ENCODE peak calls at places on chromosomes 2 and 18, in ten cellular contexts. One of them, this sample, is unnamed.
A peak's percentile ranks its signal among the peaks of the same experiment; 100 is the strongest.

GRCh38 chr2:71181316-71181715 is 45.6 kb downstream of the PAIP2B start:
- DNase-seq in activated effector memory CD4-positive, alpha-beta T cell treated with Interleukin-2 at 50 U/mL for 16 hours: no peak
- DNase-seq in activated B cell treated with CpG ODN at 0.5 μM for 24 hours: no peak
- DNase-seq in KBM-7: no peak
- DNase-seq in occipital lobe: no peak
- DNase-seq in posterior vena cava: no peak
- DNase-seq in amygdala: no peak
- DNase-seq in astrocyte of the spinal cord: no peak
- DNase-seq in activated CD4-positive, CD25-positive, alpha-beta regulatory T cell treated with anti-CD3 and anti-CD28 coated beads, Interleukin-2, amount 50 U/mL, for 72 hours: no peak
- DNase-seq in effector memory CD4-positive, alpha-beta T cell: no peak
- DNase-seq in this sample: no peak

GRCh38 chr2:37771600-37772088 is 100.2 kb upstream of the CDC42EP3 start:
- DNase-seq in activated effector memory CD4-positive, alpha-beta T cell treated with Interleukin-2 at 50 U/mL for 16 hours: no peak
- DNase-seq in activated B cell treated with CpG ODN at 0.5 μM for 24 hours: no peak
- DNase-seq in KBM-7: no peak
- DNase-seq in occipital lobe: peak; percentile 10
- DNase-seq in posterior vena cava: no peak
- DNase-seq in amygdala: peak; percentile 1
- DNase-seq in astrocyte of the spinal cord: peak; percentile 38
- DNase-seq in activated CD4-positive, CD25-positive, alpha-beta regulatory T cell treated with anti-CD3 and anti-CD28 coated beads, Interleukin-2, amount 50 U/mL, for 72 hours: no peak
- DNase-seq in effector memory CD4-positive, alpha-beta T cell: no peak
- DNase-seq in this sample: no peak

GRCh38 chr2:37775908-37776250 is 104.4 kb upstream of the CDC42EP3 start:
- DNase-seq in activated effector memory CD4-positive, alpha-beta T cell treated with Interleukin-2 at 50 U/mL for 16 hours: no peak
- DNase-seq in activated B cell treated with CpG ODN at 0.5 μM for 24 hours: no peak
- DNase-seq in KBM-7: no peak
- DNase-seq in occipital lobe: peak; percentile 9
- DNase-seq in posterior vena cava: no peak
- DNase-seq in amygdala: peak; percentile 4
- DNase-seq in astrocyte of the spinal cord: peak; percentile 74
- DNase-seq in activated CD4-positive, CD25-positive, alpha-beta regulatory T cell treated with anti-CD3 and anti-CD28 coated beads, Interleukin-2, amount 50 U/mL, for 72 hours: no peak
- DNase-seq in effector memory CD4-positive, alpha-beta T cell: no peak
- DNase-seq in this sample: no peak

GRCh38 chr2:97745474-97746172 is 32.2 kb downstream of the ZAP70 start:
- DNase-seq in activated effector memory CD4-positive, alpha-beta T cell treated with Interleukin-2 at 50 U/mL for 16 hours: peak; percentile 27
- DNase-seq in activated B cell treated with CpG ODN at 0.5 μM for 24 hours: no peak
- DNase-seq in KBM-7: no peak
- DNase-seq in occipital lobe: no peak
- DNase-seq in posterior vena cava: peak; percentile 28
- DNase-seq in amygdala: no peak
- DNase-seq in astrocyte of the spinal cord: no peak
- DNase-seq in activated CD4-positive, CD25-positive, alpha-beta regulatory T cell treated with anti-CD3 and anti-CD28 coated beads, Interleukin-2, amount 50 U/mL, for 72 hours: no peak
- DNase-seq in effector memory CD4-positive, alpha-beta T cell: no peak
- DNase-seq in this sample: peak; percentile 62

GRCh38 chr2:120771111-120771555 is 35.5 kb downstream of the GLI2 start:
- DNase-seq in activated effector memory CD4-positive, alpha-beta T cell treated with Interleukin-2 at 50 U/mL for 16 hours: no peak
- DNase-seq in activated B cell treated with CpG ODN at 0.5 μM for 24 hours: no peak
- DNase-seq in KBM-7: no peak
- DNase-seq in occipital lobe: no peak
- DNase-seq in posterior vena cava: peak; percentile 84
- DNase-seq in amygdala: no peak
- DNase-seq in astrocyte of the spinal cord: no peak
- DNase-seq in activated CD4-positive, CD25-positive, alpha-beta regulatory T cell treated with anti-CD3 and anti-CD28 coated beads, Interleukin-2, amount 50 U/mL, for 72 hours: no peak
- DNase-seq in effector memory CD4-positive, alpha-beta T cell: no peak
- DNase-seq in this sample: no peak

GRCh38 chr2:203328735-203329549 is 748 bp downstream of the ABI2 start:
- DNase-seq in activated effector memory CD4-positive, alpha-beta T cell treated with Interleukin-2 at 50 U/mL for 16 hours: no peak
- DNase-seq in activated B cell treated with CpG ODN at 0.5 μM for 24 hours: peak; percentile 46
- DNase-seq in KBM-7: peak; percentile 53
- DNase-seq in occipital lobe: peak; percentile 25
- DNase-seq in posterior vena cava: no peak
- DNase-seq in amygdala: peak; percentile 38
- DNase-seq in astrocyte of the spinal cord: peak; percentile 33
- DNase-seq in activated CD4-positive, CD25-positive, alpha-beta regulatory T cell treated with anti-CD3 and anti-CD28 coated beads, Interleukin-2, amount 50 U/mL, for 72 hours: peak; percentile 69
- DNase-seq in effector memory CD4-positive, alpha-beta T cell: no peak
- DNase-seq in this sample: peak; percentile 32

GRCh38 chr2:43102366-43103092 is 123.9 kb downstream of the ZFP36L2 start:
- DNase-seq in activated effector memory CD4-positive, alpha-beta T cell treated with Interleukin-2 at 50 U/mL for 16 hours: no peak
- DNase-seq in activated B cell treated with CpG ODN at 0.5 μM for 24 hours: no peak
- DNase-seq in KBM-7: no peak
- DNase-seq in occipital lobe: no peak
- DNase-seq in posterior vena cava: peak; percentile 90
- DNase-seq in amygdala: peak; percentile 58
- DNase-seq in astrocyte of the spinal cord: no peak
- DNase-seq in activated CD4-positive, CD25-positive, alpha-beta regulatory T cell treated with anti-CD3 and anti-CD28 coated beads, Interleukin-2, amount 50 U/mL, for 72 hours: no peak
- DNase-seq in effector memory CD4-positive, alpha-beta T cell: no peak
- DNase-seq in this sample: no peak

GRCh38 chr18:76620326-76620813 is 125.3 kb upstream of the ZNF516 start:
- DNase-seq in activated effector memory CD4-positive, alpha-beta T cell treated with Interleukin-2 at 50 U/mL for 16 hours: no peak
- DNase-seq in activated B cell treated with CpG ODN at 0.5 μM for 24 hours: peak; percentile 27
- DNase-seq in KBM-7: peak; percentile 94
- DNase-seq in occipital lobe: peak; percentile 38
- DNase-seq in posterior vena cava: peak; percentile 92
- DNase-seq in amygdala: peak; percentile 68
- DNase-seq in astrocyte of the spinal cord: peak; percentile 70
- DNase-seq in activated CD4-positive, CD25-positive, alpha-beta regulatory T cell treated with anti-CD3 and anti-CD28 coated beads, Interleukin-2, amount 50 U/mL, for 72 hours: no peak
- DNase-seq in effector memory CD4-positive, alpha-beta T cell: no peak
- DNase-seq in this sample: peak; percentile 27

GRCh38 chr18:22167471-22168151 is 1.8 kb upstream of the GATA6 start:
- DNase-seq in activated effector memory CD4-positive, alpha-beta T cell treated with Interleukin-2 at 50 U/mL for 16 hours: no peak
- DNase-seq in activated B cell treated with CpG ODN at 0.5 μM for 24 hours: no peak
- DNase-seq in KBM-7: no peak
- DNase-seq in occipital lobe: no peak
- DNase-seq in posterior vena cava: no peak
- DNase-seq in amygdala: no peak
- DNase-seq in astrocyte of the spinal cord: peak; percentile 71
- DNase-seq in activated CD4-positive, CD25-positive, alpha-beta regulatory T cell treated with anti-CD3 and anti-CD28 coated beads, Interleukin-2, amount 50 U/mL, for 72 hours: no peak
- DNase-seq in effector memory CD4-positive, alpha-beta T cell: no peak
- DNase-seq in this sample: no peak

GRCh38 chr2:234981197-234982095 is 29.6 kb downstream of the SH3BP4 start:
- DNase-seq in activated effector memory CD4-positive, alpha-beta T cell treated with Interleukin-2 at 50 U/mL for 16 hours: no peak
- DNase-seq in activated B cell treated with CpG ODN at 0.5 μM for 24 hours: no peak
- DNase-seq in KBM-7: peak; percentile 29
- DNase-seq in occipital lobe: no peak
- DNase-seq in posterior vena cava: peak; percentile 91
- DNase-seq in amygdala: no peak
- DNase-seq in astrocyte of the spinal cord: peak; percentile 99
- DNase-seq in activated CD4-positive, CD25-positive, alpha-beta regulatory T cell treated with anti-CD3 and anti-CD28 coated beads, Interleukin-2, amount 50 U/mL, for 72 hours: no peak
- DNase-seq in effector memory CD4-positive, alpha-beta T cell: no peak
- DNase-seq in this sample: no peak

GRCh38 chr2:213316001-213316735 is 31.9 kb downstream of the SPAG16 start:
- DNase-seq in activated effector memory CD4-positive, alpha-beta T cell treated with Interleukin-2 at 50 U/mL for 16 hours: no peak
- DNase-seq in activated B cell treated with CpG ODN at 0.5 μM for 24 hours: no peak
- DNase-seq in KBM-7: no peak
- DNase-seq in occipital lobe: no peak
- DNase-seq in posterior vena cava: no peak
- DNase-seq in amygdala: no peak
- DNase-seq in astrocyte of the spinal cord: peak; percentile 86
- DNase-seq in activated CD4-positive, CD25-positive, alpha-beta regulatory T cell treated with anti-CD3 and anti-CD28 coated beads, Interleukin-2, amount 50 U/mL, for 72 hours: no peak
- DNase-seq in effector memory CD4-positive, alpha-beta T cell: no peak
- DNase-seq in this sample: no peak

GRCh38 chr18:45957100-45957499 is 10.0 kb downstream of the EPG5 start:
- DNase-seq in activated effector memory CD4-positive, alpha-beta T cell treated with Interleukin-2 at 50 U/mL for 16 hours: no peak
- DNase-seq in activated B cell treated with CpG ODN at 0.5 μM for 24 hours: no peak
- DNase-seq in KBM-7: no peak
- DNase-seq in occipital lobe: no peak
- DNase-seq in posterior vena cava: no peak
- DNase-seq in amygdala: no peak
- DNase-seq in astrocyte of the spinal cord: peak; percentile 77
- DNase-seq in activated CD4-positive, CD25-positive, alpha-beta regulatory T cell treated with anti-CD3 and anti-CD28 coated beads, Interleukin-2, amount 50 U/mL, for 72 hours: no peak
- DNase-seq in effector memory CD4-positive, alpha-beta T cell: no peak
- DNase-seq in this sample: no peak

GRCh38 chr2:230949966-230950832 is 25.2 kb upstream of the GPR55 start:
- DNase-seq in activated effector memory CD4-positive, alpha-beta T cell treated with Interleukin-2 at 50 U/mL for 16 hours: no peak
- DNase-seq in activated B cell treated with CpG ODN at 0.5 μM for 24 hours: no peak
- DNase-seq in KBM-7: no peak
- DNase-seq in occipital lobe: no peak
- DNase-seq in posterior vena cava: no peak
- DNase-seq in amygdala: no peak
- DNase-seq in astrocyte of the spinal cord: no peak
- DNase-seq in activated CD4-positive, CD25-positive, alpha-beta regulatory T cell treated with anti-CD3 and anti-CD28 coated beads, Interleukin-2, amount 50 U/mL, for 72 hours: no peak
- DNase-seq in effector memory CD4-positive, alpha-beta T cell: no peak
- DNase-seq in this sample: no peak

GRCh38 chr18:63317982-63318881 is 1.3 kb downstream of the BCL2 start:
- DNase-seq in activated effector memory CD4-positive, alpha-beta T cell treated with Interleukin-2 at 50 U/mL for 16 hours: peak; percentile 76
- DNase-seq in activated B cell treated with CpG ODN at 0.5 μM for 24 hours: peak; percentile 72
- DNase-seq in KBM-7: peak; percentile 90
- DNase-seq in occipital lobe: peak; percentile 33
- DNase-seq in posterior vena cava: peak; percentile 91
- DNase-seq in amygdala: peak; percentile 71
- DNase-seq in astrocyte of the spinal cord: no peak
- DNase-seq in activated CD4-positive, CD25-positive, alpha-beta regulatory T cell treated with anti-CD3 and anti-CD28 coated beads, Interleukin-2, amount 50 U/mL, for 72 hours: peak; percentile 81
- DNase-seq in effector memory CD4-positive, alpha-beta T cell: peak; percentile 73
- DNase-seq in this sample: peak; percentile 66

GRCh38 chr18:2927745-2928144 is 80.9 kb downstream of the EMILIN2 start:
- DNase-seq in activated effector memory CD4-positive, alpha-beta T cell treated with Interleukin-2 at 50 U/mL for 16 hours: no peak
- DNase-seq in activated B cell treated with CpG ODN at 0.5 μM for 24 hours: no peak
- DNase-seq in KBM-7: no peak
- DNase-seq in occipital lobe: no peak
- DNase-seq in posterior vena cava: no peak
- DNase-seq in amygdala: no peak
- DNase-seq in astrocyte of the spinal cord: no peak
- DNase-seq in activated CD4-positive, CD25-positive, alpha-beta regulatory T cell treated with anti-CD3 and anti-CD28 coated beads, Interleukin-2, amount 50 U/mL, for 72 hours: no peak
- DNase-seq in effector memory CD4-positive, alpha-beta T cell: no peak
- DNase-seq in this sample: no peak

GRCh38 chr2:35228584-35228983 is 1127.0 kb upstream of the CRIM1 start:
- DNase-seq in activated effector memory CD4-positive, alpha-beta T cell treated with Interleukin-2 at 50 U/mL for 16 hours: no peak
- DNase-seq in activated B cell treated with CpG ODN at 0.5 μM for 24 hours: no peak
- DNase-seq in KBM-7: no peak
- DNase-seq in occipital lobe: no peak
- DNase-seq in posterior vena cava: no peak
- DNase-seq in amygdala: no peak
- DNase-seq in astrocyte of the spinal cord: no peak
- DNase-seq in activated CD4-positive, CD25-positive, alpha-beta regulatory T cell treated with anti-CD3 and anti-CD28 coated beads, Interleukin-2, amount 50 U/mL, for 72 hours: no peak
- DNase-seq in effector memory CD4-positive, alpha-beta T cell: no peak
- DNase-seq in this sample: no peak

GRCh38 chr2:20457661-20458630 is 11.1 kb downstream of the RHOB start:
- DNase-seq in activated effector memory CD4-positive, alpha-beta T cell treated with Interleukin-2 at 50 U/mL for 16 hours: no peak
- DNase-seq in activated B cell treated with CpG ODN at 0.5 μM for 24 hours: no peak
- DNase-seq in KBM-7: no peak
- DNase-seq in occipital lobe: no peak
- DNase-seq in posterior vena cava: no peak
- DNase-seq in amygdala: no peak
- DNase-seq in astrocyte of the spinal cord: no peak
- DNase-seq in activated CD4-positive, CD25-positive, alpha-beta regulatory T cell treated with anti-CD3 and anti-CD28 coated beads, Interleukin-2, amount 50 U/mL, for 72 hours: no peak
- DNase-seq in effector memory CD4-positive, alpha-beta T cell: no peak
- DNase-seq in this sample: no peak

GRCh38 chr18:75154259-75154658 is 54.7 kb downstream of the PTGR3 start:
- DNase-seq in activated effector memory CD4-positive, alpha-beta T cell treated with Interleukin-2 at 50 U/mL for 16 hours: no peak
- DNase-seq in activated B cell treated with CpG ODN at 0.5 μM for 24 hours: no peak
- DNase-seq in KBM-7: no peak
- DNase-seq in occipital lobe: no peak
- DNase-seq in posterior vena cava: peak; percentile 41
- DNase-seq in amygdala: no peak
- DNase-seq in astrocyte of the spinal cord: no peak
- DNase-seq in activated CD4-positive, CD25-positive, alpha-beta regulatory T cell treated with anti-CD3 and anti-CD28 coated beads, Interleukin-2, amount 50 U/mL, for 72 hours: no peak
- DNase-seq in effector memory CD4-positive, alpha-beta T cell: no peak
- DNase-seq in this sample: no peak

GRCh38 chr2:20487392-20488135 is 40.7 kb downstream of the RHOB start:
- DNase-seq in activated effector memory CD4-positive, alpha-beta T cell treated with Interleukin-2 at 50 U/mL for 16 hours: no peak
- DNase-seq in activated B cell treated with CpG ODN at 0.5 μM for 24 hours: no peak
- DNase-seq in KBM-7: no peak
- DNase-seq in occipital lobe: no peak
- DNase-seq in posterior vena cava: no peak
- DNase-seq in amygdala: no peak
- DNase-seq in astrocyte of the spinal cord: no peak
- DNase-seq in activated CD4-positive, CD25-positive, alpha-beta regulatory T cell treated with anti-CD3 and anti-CD28 coated beads, Interleukin-2, amount 50 U/mL, for 72 hours: no peak
- DNase-seq in effector memory CD4-positive, alpha-beta T cell: no peak
- DNase-seq in this sample: no peak

GRCh38 chr18:32152705-32153448 is 37.0 kb upstream of the MEP1B start:
- DNase-seq in activated effector memory CD4-positive, alpha-beta T cell treated with Interleukin-2 at 50 U/mL for 16 hours: no peak
- DNase-seq in activated B cell treated with CpG ODN at 0.5 μM for 24 hours: no peak
- DNase-seq in KBM-7: no peak
- DNase-seq in occipital lobe: no peak
- DNase-seq in posterior vena cava: no peak
- DNase-seq in amygdala: no peak
- DNase-seq in astrocyte of the spinal cord: no peak
- DNase-seq in activated CD4-positive, CD25-positive, alpha-beta regulatory T cell treated with anti-CD3 and anti-CD28 coated beads, Interleukin-2, amount 50 U/mL, for 72 hours: no peak
- DNase-seq in effector memory CD4-positive, alpha-beta T cell: no peak
- DNase-seq in this sample: no peak

GRCh38 chr2:47004905-47005495 is 89.4 kb upstream of the MCFD2 start:
- DNase-seq in activated effector memory CD4-positive, alpha-beta T cell treated with Interleukin-2 at 50 U/mL for 16 hours: no peak
- DNase-seq in activated B cell treated with CpG ODN at 0.5 μM for 24 hours: no peak
- DNase-seq in KBM-7: no peak
- DNase-seq in occipital lobe: no peak
- DNase-seq in posterior vena cava: no peak
- DNase-seq in amygdala: no peak
- DNase-seq in astrocyte of the spinal cord: no peak
- DNase-seq in activated CD4-positive, CD25-positive, alpha-beta regulatory T cell treated with anti-CD3 and anti-CD28 coated beads, Interleukin-2, amount 50 U/mL, for 72 hours: no peak
- DNase-seq in effector memory CD4-positive, alpha-beta T cell: no peak
- DNase-seq in this sample: no peak

GRCh38 chr2:144703852-144704324 is 184.0 kb upstream of the ZEB2 start:
- DNase-seq in activated effector memory CD4-positive, alpha-beta T cell treated with Interleukin-2 at 50 U/mL for 16 hours: no peak
- DNase-seq in activated B cell treated with CpG ODN at 0.5 μM for 24 hours: peak; percentile 27
- DNase-seq in KBM-7: peak; percentile 99
- DNase-seq in occipital lobe: no peak
- DNase-seq in posterior vena cava: no peak
- DNase-seq in amygdala: no peak
- DNase-seq in astrocyte of the spinal cord: peak; percentile 32
- DNase-seq in activated CD4-positive, CD25-positive, alpha-beta regulatory T cell treated with anti-CD3 and anti-CD28 coated beads, Interleukin-2, amount 50 U/mL, for 72 hours: no peak
- DNase-seq in effector memory CD4-positive, alpha-beta T cell: no peak
- DNase-seq in this sample: peak; percentile 15

GRCh38 chr2:183035298-183035953 is 2.8 kb downstream of the NCKAP1 start:
- DNase-seq in activated effector memory CD4-positive, alpha-beta T cell treated with Interleukin-2 at 50 U/mL for 16 hours: no peak
- DNase-seq in activated B cell treated with CpG ODN at 0.5 μM for 24 hours: no peak
- DNase-seq in KBM-7: no peak
- DNase-seq in occipital lobe: no peak
- DNase-seq in posterior vena cava: no peak
- DNase-seq in amygdala: no peak
- DNase-seq in astrocyte of the spinal cord: peak; percentile 77
- DNase-seq in activated CD4-positive, CD25-positive, alpha-beta regulatory T cell treated with anti-CD3 and anti-CD28 coated beads, Interleukin-2, amount 50 U/mL, for 72 hours: no peak
- DNase-seq in effector memory CD4-positive, alpha-beta T cell: no peak
- DNase-seq in this sample: no peak

GRCh38 chr2:90069290-90069894 is 1377.9 kb downstream of the RPIA start:
- DNase-seq in activated effector memory CD4-positive, alpha-beta T cell treated with Interleukin-2 at 50 U/mL for 16 hours: no peak
- DNase-seq in activated B cell treated with CpG ODN at 0.5 μM for 24 hours: peak; percentile 34
- DNase-seq in KBM-7: peak; percentile 40
- DNase-seq in occipital lobe: no peak
- DNase-seq in posterior vena cava: peak; percentile 79
- DNase-seq in amygdala: no peak
- DNase-seq in astrocyte of the spinal cord: no peak
- DNase-seq in activated CD4-positive, CD25-positive, alpha-beta regulatory T cell treated with anti-CD3 and anti-CD28 coated beads, Interleukin-2, amount 50 U/mL, for 72 hours: no peak
- DNase-seq in effector memory CD4-positive, alpha-beta T cell: no peak
- DNase-seq in this sample: no peak

GRCh38 chr2:70331012-70331411 is 29.1 kb upstream of the FAM136A start:
- DNase-seq in activated effector memory CD4-positive, alpha-beta T cell treated with Interleukin-2 at 50 U/mL for 16 hours: no peak
- DNase-seq in activated B cell treated with CpG ODN at 0.5 μM for 24 hours: no peak
- DNase-seq in KBM-7: no peak
- DNase-seq in occipital lobe: no peak
- DNase-seq in posterior vena cava: no peak
- DNase-seq in amygdala: no peak
- DNase-seq in astrocyte of the spinal cord: no peak
- DNase-seq in activated CD4-positive, CD25-positive, alpha-beta regulatory T cell treated with anti-CD3 and anti-CD28 coated beads, Interleukin-2, amount 50 U/mL, for 72 hours: no peak
- DNase-seq in effector memory CD4-positive, alpha-beta T cell: no peak
- DNase-seq in this sample: no peak

GRCh38 chr2:134228493-134228903 is 25.4 kb upstream of the MGAT5 start:
- DNase-seq in activated effector memory CD4-positive, alpha-beta T cell treated with Interleukin-2 at 50 U/mL for 16 hours: no peak
- DNase-seq in activated B cell treated with CpG ODN at 0.5 μM for 24 hours: no peak
- DNase-seq in KBM-7: peak; percentile 46
- DNase-seq in occipital lobe: no peak
- DNase-seq in posterior vena cava: no peak
- DNase-seq in amygdala: no peak
- DNase-seq in astrocyte of the spinal cord: no peak
- DNase-seq in activated CD4-positive, CD25-positive, alpha-beta regulatory T cell treated with anti-CD3 and anti-CD28 coated beads, Interleukin-2, amount 50 U/mL, for 72 hours: no peak
- DNase-seq in effector memory CD4-positive, alpha-beta T cell: no peak
- DNase-seq in this sample: no peak

GRCh38 chr2:74440378-74441110 is 1.2 kb downstream of the RTKN start:
- DNase-seq in activated effector memory CD4-positive, alpha-beta T cell treated with Interleukin-2 at 50 U/mL for 16 hours: no peak
- DNase-seq in activated B cell treated with CpG ODN at 0.5 μM for 24 hours: peak; percentile 73
- DNase-seq in KBM-7: peak; percentile 93
- DNase-seq in occipital lobe: peak; percentile 88
- DNase-seq in posterior vena cava: peak; percentile 96
- DNase-seq in amygdala: peak; percentile 95
- DNase-seq in astrocyte of the spinal cord: peak; percentile 78
- DNase-seq in activated CD4-positive, CD25-positive, alpha-beta regulatory T cell treated with anti-CD3 and anti-CD28 coated beads, Interleukin-2, amount 50 U/mL, for 72 hours: no peak
- DNase-seq in effector memory CD4-positive, alpha-beta T cell: no peak
- DNase-seq in this sample: peak; percentile 64

GRCh38 chr2:144339048-144339447 is 180.9 kb downstream of the ZEB2 start:
- DNase-seq in activated effector memory CD4-positive, alpha-beta T cell treated with Interleukin-2 at 50 U/mL for 16 hours: no peak
- DNase-seq in activated B cell treated with CpG ODN at 0.5 μM for 24 hours: no peak
- DNase-seq in KBM-7: no peak
- DNase-seq in occipital lobe: no peak
- DNase-seq in posterior vena cava: no peak
- DNase-seq in amygdala: no peak
- DNase-seq in astrocyte of the spinal cord: no peak
- DNase-seq in activated CD4-positive, CD25-positive, alpha-beta regulatory T cell treated with anti-CD3 and anti-CD28 coated beads, Interleukin-2, amount 50 U/mL, for 72 hours: no peak
- DNase-seq in effector memory CD4-positive, alpha-beta T cell: no peak
- DNase-seq in this sample: no peak

This sample was measured in natural killer cell.